ENCODE peak calls at places on chromosomes 3 and 15, in eight cellular contexts. U, M, Q, L, T, K, W and E are unnamed samples. For H3K4me1, the result is how much of the 10 kb centered on the place peaks cover.

GRCh38 chr15:81411969-81412633 is 38.1 kb upstream of the TMC3 start:
- DNase-seq in U (no peak), M (no peak), Q (no peak), L (no peak), T (no peak), K (no peak), W (no peak), E (no peak)

GRCh38 chr3:169813757-169814517 is 1.2 kb upstream of the LRRC34 start:
- DNase-seq in U (peak), M (no peak), Q (peak), L (no peak), T (no peak), K (peak), W (no peak), E (peak)

GRCh38 chr15:62756995-62757360 is 285.6 kb upstream of the TPM1 start:
- DNase-seq in U (no peak), M (no peak), Q (no peak), L (no peak), T (no peak), K (no peak), W (no peak), E (no peak)

GRCh38 chr3:8303466-8303865 is 198.2 kb upstream of the LMCD1 start:
- DNase-seq in U (no peak), M (no peak), Q (no peak), L (no peak), T (no peak), K (peak), W (no peak), E (no peak)

GRCh38 chr15:64883997-64884511 is 27.6 kb upstream of the ANKDD1A start:
- DNase-seq in U (peak), M (peak), Q (peak), L (peak), T (peak), K (peak), W (peak), E (peak)

GRCh38 chr15:65219137-65219536 is 7.9 kb upstream of the CILP start:
- DNase-seq in U (no peak), M (no peak), Q (no peak), L (no peak), T (no peak), K (no peak), W (no peak), E (no peak)

GRCh38 chr3:65733459-65733858 is 305.3 kb downstream of the MAGI1 start:
- DNase-seq in U (no peak), M (no peak), Q (no peak), L (no peak), T (no peak), K (no peak), W (no peak), E (no peak)

GRCh38 chr15:62877276-62877857 is 165.2 kb upstream of the TPM1 start:
- DNase-seq in U (no peak), M (no peak), Q (no peak), L (no peak), T (no peak), K (no peak), W (no peak), E (no peak)

GRCh38 chr3:125160911-125161371 is 51.6 kb downstream of the SLC12A8 start:
- DNase-seq in U (no peak), M (no peak), Q (no peak), L (no peak), T (no peak), K (peak), W (peak), E (no peak)

GRCh38 chr3:171446801-171447578 is 13.2 kb downstream of the TNIK start:
- DNase-seq in U (no peak), M (no peak), Q (peak), L (peak), T (no peak), K (peak), W (peak), E (no peak)

GRCh38 chr15:97968380-97968779 is 7.9 kb downstream of the ARRDC4 start:
- DNase-seq in U (no peak), M (no peak), Q (no peak), L (peak), T (no peak), K (peak), W (peak), E (no peak)

GRCh38 chr3:105944721-105945120 is 75.9 kb upstream of the CBLB start:
- DNase-seq in U (no peak), M (peak), Q (peak), L (peak), T (no peak), K (peak), W (peak), E (no peak)

GRCh38 chr3:25033407-25034029 is 394.5 kb upstream of the RARB start:
- DNase-seq in U (no peak), M (peak), Q (peak), L (no peak), T (no peak), K (peak), W (peak), E (peak)

GRCh38 chr15:25182736-25183445 is 228.1 kb downstream of the SNRPN start:
- DNase-seq in U (peak), M (peak), Q (no peak), L (no peak), T (no peak), K (no peak), W (no peak), E (no peak)

GRCh38 chr3:53142986-53143385 is 12.8 kb upstream of the RFT1 start:
- DNase-seq in U (peak), M (no peak), Q (no peak), L (no peak), T (no peak), K (no peak), W (no peak), E (no peak)

GRCh38 chr15:59686389-59686788 is 2.7 kb downstream of the BNIP2 start:
- DNase-seq in U (no peak), M (no peak), Q (no peak), L (no peak), T (no peak), K (no peak), W (no peak), E (no peak)

GRCh38 chr3:79361748-79362378 is 405.9 kb downstream of the ROBO1 start:
- DNase-seq in U (no peak), M (no peak), Q (peak), L (no peak), T (no peak), K (peak), W (peak), E (no peak)

GRCh38 chr3:159045279-159045678 is 243.4 kb downstream of the MFSD1 start:
- DNase-seq in U (no peak), M (no peak), Q (no peak), L (no peak), T (no peak), K (no peak), W (no peak), E (no peak)

GRCh38 chr3:167810236-167810635 is 74.7 kb downstream of the SERPINI1 start:
- DNase-seq in U (no peak), M (no peak), Q (no peak), L (no peak), T (no peak), K (no peak), W (no peak), E (no peak)

GRCh38 chr3:126340081-126340511 is 17.1 kb downstream of the KLF15 start:
- DNase-seq in U (no peak), M (no peak), Q (no peak), L (no peak), T (peak), K (peak), W (peak), E (peak)

GRCh38 chr3:66237551-66237950 is 16.8 kb downstream of the SLC25A26 start:
- DNase-seq in U (no peak), M (no peak), Q (no peak), L (no peak), T (no peak), K (no peak), W (no peak), E (no peak)

GRCh38 chr3:15367059-15367458 is 34.7 kb upstream of the SH3BP5 start:
- DNase-seq in U (no peak), M (no peak), Q (no peak), L (peak), T (no peak), K (peak), W (peak), E (no peak)

GRCh38 chr3:36244728-36245127 is 135.6 kb upstream of the STAC start:
- DNase-seq in U (no peak), M (no peak), Q (no peak), L (peak), T (no peak), K (peak), W (no peak), E (no peak)

GRCh38 chr3:14201881-14202684 is 23.5 kb downstream of the LSM3 start:
- DNase-seq in U (no peak), M (no peak), Q (no peak), L (no peak), T (no peak), K (peak), W (no peak), E (no peak)

DNA sequence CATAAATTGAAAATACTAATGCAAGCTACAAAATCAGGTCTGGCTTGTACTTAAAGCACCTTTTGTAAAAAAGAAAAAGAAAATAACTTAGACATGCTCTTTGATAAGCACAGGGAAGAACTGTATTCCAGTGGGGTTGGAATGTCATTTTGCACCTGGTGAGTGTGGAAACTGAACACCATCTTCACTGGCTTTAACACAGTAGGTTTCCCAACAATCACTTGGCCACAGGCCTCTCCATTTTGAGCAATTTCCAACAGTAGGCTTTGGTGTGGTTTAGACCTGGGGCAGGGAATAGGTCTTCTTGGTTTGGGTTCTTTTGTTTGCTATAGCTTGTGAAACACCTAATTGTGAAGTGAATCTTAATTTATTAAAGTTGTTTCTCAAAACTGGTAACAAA is 18.9 kb downstream of the PDZRN3 start:
- DNase-seq in U (no peak), M (no peak), Q (no peak), L (no peak), T (no peak), K (no peak), W (no peak), E (no peak)
- H3K4me1 ChIP-seq in U (under half), M (under half), Q (under half), L (under half), T (half or more), K (half or more), W (under half), E (half or more)

DNA sequence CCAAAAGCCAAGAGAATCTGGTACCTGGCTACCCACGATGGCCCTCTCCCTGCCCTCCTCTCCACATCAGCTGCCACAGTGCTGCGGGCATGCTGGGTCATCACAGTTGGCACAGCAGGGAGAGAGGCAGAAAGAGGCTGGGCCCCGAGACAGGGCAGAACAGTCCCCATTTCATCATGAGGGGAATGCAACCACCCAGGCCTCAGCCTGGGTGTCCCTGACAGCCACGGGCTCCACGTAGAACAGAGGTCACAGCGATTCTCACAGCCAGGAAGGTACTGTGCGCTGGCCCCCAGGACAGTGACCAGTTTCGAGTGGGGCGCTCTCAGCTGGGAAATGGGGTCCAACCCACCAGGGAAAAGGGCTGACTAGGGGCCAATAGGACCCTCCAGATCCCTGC is 6.3 kb downstream of the LIPC start:
- DNase-seq in U (no peak), M (no peak), Q (no peak), L (no peak), T (no peak), K (no peak), W (no peak), E (no peak)
- H3K4me1 ChIP-seq in U (under half), M (under half), Q (half or more), L (under half), T (under half), K (under half), W (under half), E (under half)

GRCh38 chr3:46112984-46113383 is 85.7 kb upstream of the XCR1 start:
- DNase-seq in U (no peak), M (no peak), Q (no peak), L (peak), T (no peak), K (no peak), W (peak), E (no peak)
- H3K4me1 ChIP-seq in U (under half), M (half or more), Q (under half), L (under half), T (under half), K (under half), W (under half), E (under half)

GRCh38 chr3:62094461-62094860 is 278.9 kb downstream of the FEZF2 start:
- DNase-seq in U (no peak), M (no peak), Q (no peak), L (no peak), T (no peak), K (no peak), W (no peak), E (no peak)

GRCh38 chr3:62093025-62093424 is 280.3 kb downstream of the FEZF2 start:
- DNase-seq in U (no peak), M (no peak), Q (no peak), L (no peak), T (no peak), K (no peak), W (no peak), E (no peak)

GRCh38 chr3:62090066-62090465 is 283.3 kb downstream of the FEZF2 start:
- DNase-seq in U (no peak), M (no peak), Q (no peak), L (no peak), T (no peak), K (no peak), W (no peak), E (no peak)

GRCh38 chr3:62088472-62089104 is 284.8 kb downstream of the FEZF2 start:
- DNase-seq in U (no peak), M (no peak), Q (no peak), L (no peak), T (no peak), K (no peak), W (no peak), E (no peak)

DNA sequence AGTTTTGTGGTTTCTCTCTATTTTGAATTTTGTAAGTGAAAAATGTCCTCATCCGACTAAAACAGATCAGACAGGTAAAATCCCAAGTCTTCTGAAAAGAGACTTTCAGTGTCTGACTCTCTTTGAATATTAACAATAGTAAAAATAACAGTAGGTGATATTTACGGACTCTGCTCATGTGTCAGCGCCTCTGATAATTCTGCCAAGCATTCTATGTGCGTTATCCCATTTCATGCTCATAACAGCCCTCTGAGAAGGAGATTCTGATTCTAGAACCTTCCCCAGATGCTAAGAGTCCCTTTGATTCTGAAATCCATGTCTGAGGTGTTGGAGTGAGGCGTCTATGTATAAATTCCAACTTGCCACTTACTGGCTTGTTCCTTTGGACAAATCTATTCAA is 282.8 kb downstream of the FEZF2 start:
- DNase-seq in U (no peak), M (no peak), Q (no peak), L (no peak), T (no peak), K (no peak), W (no peak), E (no peak)
- H3K4me1 ChIP-seq in U (under half), M (under half), Q (under half), L (under half), T (under half), K (under half), W (under half), E (under half)

GRCh38 chr3:16508591-16508995 is 4.9 kb downstream of the RFTN1 start:
- DNase-seq in U (no peak), M (no peak), Q (no peak), L (no peak), T (no peak), K (peak), W (peak), E (no peak)
- H3K4me1 ChIP-seq in U (under half), M (under half), Q (under half), L (under half), T (under half), K (under half), W (under half), E (under half)